ENCODE peak calls at places on chromosomes 16 and 17, in six cellular contexts. P is type B pancreatic cell, Q is GM06990, Y is GM10248, R is left ventricle myocardium inferior, L is HFF-Myc. U is an unnamed sample.

GRCh38 chr17:47789611-47790520 is 31.7 kb downstream of the OSBPL7 start:
- DNase-seq in Q (peak; percentile 50), Y (peak; percentile 79), R (peak; percentile 47), L (no peak), P (peak; percentile 74), U (peak; percentile 86)

GRCh38 chr17:80811181-80812105 is 180.2 kb upstream of the CHMP6 start:
- DNase-seq in R (no peak), P (no peak), Y (no peak), L (no peak), Q (no peak), U (no peak)

GRCh38 chr17:72143245-72143644 is 22.4 kb downstream of the SOX9 start:
- DNase-seq in Y (no peak), L (no peak), P (no peak), Q (no peak), R (no peak), U (no peak)

GRCh38 chr17:79919164-79919585 is 79.9 kb upstream of the CBX4 start:
- DNase-seq in R (peak; percentile 89), Q (no peak), P (no peak), L (no peak), Y (no peak), U (no peak)

GRCh38 chr17:37118738-37119137 is 170.0 kb downstream of the AATF start:
- DNase-seq in L (no peak), P (no peak), R (no peak), Y (no peak), Q (no peak), U (no peak)

GRCh38 chr17:27216836-27217235 is 77.1 kb upstream of the WSB1 start:
- DNase-seq in Y (no peak), R (no peak), Q (peak; percentile 49), L (no peak), P (no peak), U (no peak)

GRCh38 chr16:11155284-11155806 is 100.7 kb downstream of the SOCS1 start:
- DNase-seq in L (no peak), P (no peak), Y (no peak), R (no peak), Q (no peak), U (no peak)

GRCh38 chr16:74862743-74863244 is 88.2 kb upstream of the FA2H start:
- DNase-seq in P (no peak), R (no peak), Q (no peak), Y (peak; percentile 79), L (peak; percentile 27), U (peak; percentile 82)

GRCh38 chr16:86529160-86529559 is 18.8 kb downstream of the FOXF1 start:
- DNase-seq in Q (no peak), R (peak; percentile 1), P (no peak), L (no peak), Y (no peak), U (no peak)

GRCh38 chr17:353213-353837 is 718 bp upstream of the RPH3AL start:
- DNase-seq in P (no peak), L (no peak), R (no peak), Y (no peak), Q (no peak), U (no peak)

GRCh38 chr16:79768594-79768993 is 168.1 kb upstream of the MAF start:
- DNase-seq in L (no peak), P (no peak), Y (no peak), Q (no peak), R (no peak), U (no peak)

GRCh38 chr17:48647103-48647963 is 21.2 kb upstream of the HOXB9 start:
- DNase-seq in L (no peak), P (no peak), Q (no peak), Y (no peak), R (no peak), U (no peak)

GRCh38 chr16:67163164-67163902 is 1.2 kb upstream of the HSF4 start:
- DNase-seq in Q (peak; percentile 78), P (no peak), Y (no peak), L (no peak), R (peak; percentile 68), U (no peak)

GRCh38 chr16:22763655-22764054 is 50.3 kb upstream of the HS3ST2 start:
- DNase-seq in Y (no peak), R (no peak), L (no peak), Q (no peak), P (no peak), U (no peak)

GRCh38 chr17:44310612-44311376 is 2.4 kb downstream of the RUNDC3A start:
- DNase-seq in R (no peak), L (no peak), P (no peak), Q (no peak), Y (no peak), U (peak; percentile 19)

GRCh38 chr16:69542974-69543373 is 22.8 kb upstream of the NFAT5 start:
- DNase-seq in L (no peak), Y (no peak), R (no peak), P (no peak), Q (no peak), U (no peak)

DNA sequence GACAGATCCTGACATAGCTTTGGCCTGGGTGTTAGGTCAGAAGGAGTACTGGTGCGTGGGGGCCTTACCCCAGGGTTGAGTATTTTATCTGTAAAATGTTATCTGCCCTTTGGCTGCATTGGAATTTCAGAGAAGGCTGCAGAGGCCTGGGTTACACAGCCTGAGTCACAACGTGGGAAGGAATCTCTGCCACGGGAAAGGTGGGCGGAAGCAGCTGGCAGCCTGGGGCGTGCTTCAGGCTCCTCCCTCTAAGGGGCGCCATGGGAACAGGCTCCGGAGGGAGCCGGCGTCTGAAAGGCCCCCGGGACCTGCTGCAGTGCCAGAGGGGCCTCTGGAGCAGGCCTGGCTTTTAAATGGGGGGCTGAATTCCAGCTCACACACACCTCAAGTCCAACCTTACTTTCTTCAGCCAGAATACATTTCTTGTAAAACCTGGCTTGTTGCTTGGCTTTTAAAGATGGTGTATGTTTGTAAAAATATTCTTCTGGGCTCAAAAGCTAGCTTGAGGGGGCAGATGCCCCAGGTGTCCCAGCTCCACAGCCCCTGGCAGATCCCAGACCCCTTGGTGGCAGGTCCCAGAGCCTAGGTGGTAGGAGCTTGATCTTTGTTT is 142.2 kb downstream of the RAB11FIP4 start:
- DNase-seq in Q (no peak), R (no peak), P (no peak), L (peak; percentile 46), Y (no peak), U (no peak)
- TF ChIP-seq CTCF in Q (peak; percentile 44), R (peak; percentile 44), P (peak; percentile 30), L (peak; percentile 44), Y (peak; percentile 50), U (peak; percentile 22)

GRCh38 chr17:14227052-14227451 is 9.6 kb downstream of the CDRT15 start:
- DNase-seq in L (no peak), P (no peak), R (no peak), Y (no peak), Q (no peak), U (no peak)
- TF ChIP-seq CTCF in L (no peak), P (no peak), R (no peak), Y (no peak), Q (no peak), U (no peak)

GRCh38 chr17:1643293-1643998 is 2.1 kb downstream of the SCARF1 start:
- DNase-seq in Q (peak; percentile 76), P (no peak), Y (peak; percentile 74), L (no peak), R (no peak), U (peak; percentile 81)
- TF ChIP-seq CTCF in Q (no peak), P (peak; percentile 57), Y (no peak), L (no peak), R (no peak), U (peak; percentile 1)

GRCh38 chr17:82913304-82914043 is 73.7 kb upstream of the ZNF750 start:
- DNase-seq in L (no peak), P (no peak), Q (no peak), R (no peak), Y (no peak), U (no peak)
- TF ChIP-seq CTCF in L (peak; percentile 26), P (no peak), Q (no peak), R (peak; percentile 22), Y (peak; percentile 21), U (no peak)

DNA sequence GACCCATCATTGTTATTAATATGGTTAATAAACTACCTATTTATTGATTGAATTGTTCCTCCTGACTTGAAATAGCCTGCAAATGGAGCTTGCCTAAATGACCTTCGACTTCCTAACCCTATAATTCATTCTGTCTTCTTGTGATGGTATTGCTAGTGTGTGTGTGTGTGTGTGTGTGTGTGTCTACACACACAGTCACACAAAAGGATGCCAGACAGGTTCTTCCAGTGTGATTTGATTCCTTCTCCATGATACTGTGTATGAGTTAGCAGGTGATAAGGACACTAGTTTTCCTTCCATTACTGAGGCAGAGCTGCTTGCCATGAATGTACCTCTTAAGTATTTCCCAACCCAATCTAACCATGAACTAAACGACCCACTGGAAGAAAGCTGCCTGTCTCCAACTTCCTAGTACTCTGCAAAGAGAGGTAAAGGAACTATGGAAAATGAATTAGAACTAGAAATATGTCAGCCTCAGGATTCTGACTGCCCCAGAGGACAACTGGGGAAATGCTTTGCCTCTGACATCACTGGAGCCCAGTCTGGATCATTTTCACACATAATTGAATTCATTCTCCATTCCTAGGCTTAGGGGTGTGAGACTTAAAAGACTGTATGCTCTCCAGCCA is 3.5 kb upstream of the CDC6 start:
- DNase-seq in L (no peak), Y (no peak), Q (no peak), P (no peak), R (no peak), U (no peak)
- TF ChIP-seq CTCF in L (peak; percentile 14), Y (no peak), Q (no peak), P (peak; percentile 41), R (peak; percentile 34), U (no peak)

DNA sequence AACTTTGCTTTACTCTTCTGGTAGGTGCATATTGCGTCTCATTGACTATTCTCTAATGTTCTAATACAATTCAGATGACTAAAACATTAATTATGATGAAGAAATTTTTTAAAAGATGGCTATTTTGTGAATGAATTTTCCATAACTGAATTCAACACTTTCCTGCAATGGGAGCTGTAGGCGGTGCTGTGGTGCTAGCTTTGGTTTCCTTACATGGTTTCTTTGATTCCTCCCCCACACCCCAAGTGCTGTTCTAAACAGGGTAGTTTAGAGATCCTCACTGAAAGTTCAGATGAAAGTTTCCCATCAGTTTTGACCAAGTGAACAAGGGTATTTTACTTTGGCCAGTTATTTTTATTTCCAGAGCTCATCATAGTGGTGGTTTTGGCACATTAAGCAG is 26.0 kb upstream of the MRC2 start:
- DNase-seq in P (no peak), L (no peak), Q (no peak), Y (no peak), R (no peak), U (no peak)
- TF ChIP-seq CTCF in P (no peak), L (no peak), Q (no peak), Y (peak; percentile 4), R (peak; percentile 13), U (no peak)

DNA sequence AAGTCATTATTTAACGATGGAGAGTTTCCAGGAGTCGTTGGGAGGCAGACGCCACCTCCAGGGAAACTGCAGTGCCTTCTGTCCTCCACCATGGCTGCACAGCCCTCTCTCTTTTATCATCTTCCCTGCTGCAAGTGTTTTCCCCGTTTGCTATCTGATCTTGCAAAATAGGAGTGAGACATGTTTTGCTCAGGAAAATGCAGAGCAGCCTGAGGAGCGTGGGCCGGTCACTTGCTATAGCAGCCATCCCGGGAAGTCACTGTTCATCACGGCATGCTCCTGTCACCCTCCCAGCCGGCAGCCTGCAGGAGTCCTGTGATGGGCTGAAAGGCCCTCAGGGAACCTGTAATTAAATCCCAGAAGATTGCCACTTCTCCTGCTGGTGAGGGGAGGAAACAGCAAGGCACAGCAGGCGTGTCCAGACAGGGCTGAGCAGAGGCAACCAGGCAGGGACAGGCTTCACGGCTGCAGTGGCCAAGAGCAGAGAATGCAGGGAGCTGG is 143.1 kb downstream of the GSG1L start:
- DNase-seq in Q (no peak), R (no peak), L (no peak), Y (no peak), P (no peak), U (no peak)
- TF ChIP-seq CTCF in Q (no peak), R (no peak), L (peak; percentile 30), Y (no peak), P (peak; percentile 66), U (no peak)

U was measured in GM13976.